ENCODE peak calls at places on chromosome 9, in nine cellular contexts. S is DMS153, Z is mesendoderm, C is NCI-H2029, B is PC-9, N is retinal pigment epithelial cell, O is OCI-M1, X is H54, V is hypothalamus. F is an unnamed sample.
A peak's percentile ranks its signal among the peaks of the same experiment; 100 is the strongest.

GRCh38 chr9:13221741-13222140 is 57.8 kb downstream of the MPDZ start:
- DNase-seq in N (no peak), S (no peak), O (no peak), V (no peak), C (no peak), B (no peak), X (no peak), Z (peak; percentile 21), F (no peak)

GRCh38 chr9:14987858-14988257 is 77.6 kb upstream of the FREM1 start:
- DNase-seq in B (no peak), V (no peak), C (no peak), Z (no peak), N (no peak), O (no peak), X (no peak), S (no peak), F (no peak)

GRCh38 chr9:127057970-127058644 is 64.3 kb downstream of the ANGPTL2 start:
- DNase-seq in X (no peak), V (peak; percentile 41), O (no peak), B (no peak), N (peak; percentile 98), S (no peak), Z (no peak), C (no peak), F (no peak)

GRCh38 chr9:40928803-40929487 is 199.5 kb downstream of the FOXD4L6 start:
- DNase-seq in Z (no peak), N (no peak), S (no peak), C (no peak), V (no peak), B (no peak), O (no peak), X (no peak), F (no peak)

GRCh38 chr9:109856785-109857184 is 76.8 kb downstream of the PALM2AKAP2 start:
- DNase-seq in B (no peak), C (no peak), O (no peak), V (peak; percentile 79), N (no peak), X (no peak), Z (peak; percentile 59), S (no peak), F (no peak)

GRCh38 chr9:89564257-89564878 is 40.4 kb upstream of the GADD45G start:
- DNase-seq in V (peak; percentile 10), X (no peak), Z (peak; percentile 88), N (no peak), C (peak; percentile 15), S (peak; percentile 91), B (no peak), O (peak; percentile 84), F (no peak)

GRCh38 chr9:26158631-26159150 is 480.4 kb upstream of the TUSC1 start:
- DNase-seq in N (no peak), S (no peak), B (no peak), V (no peak), Z (no peak), C (no peak), X (no peak), O (peak; percentile 72), F (no peak)

GRCh38 chr9:2181794-2182193 is 166.6 kb downstream of the SMARCA2 start:
- DNase-seq in O (peak; percentile 1), Z (peak; percentile 87), S (no peak), C (no peak), V (peak; percentile 2), N (no peak), B (no peak), X (peak; percentile 16), F (no peak)

GRCh38 chr9:69798737-69799136 is 21.9 kb upstream of the CFAP95 start:
- DNase-seq in X (no peak), Z (no peak), O (no peak), B (no peak), V (no peak), S (peak; percentile 44), C (peak; percentile 27), N (no peak), F (no peak)

GRCh38 chr9:118331622-118332045 is 627.4 kb downstream of the TLR4 start:
- DNase-seq in Z (no peak), V (no peak), X (peak; percentile 56), O (no peak), N (peak; percentile 47), S (no peak), C (no peak), B (peak; percentile 74), F (peak; percentile 47)

GRCh38 chr9:16026886-16027285 is 474.0 kb downstream of the CCDC171 start:
- DNase-seq in V (no peak), Z (no peak), X (no peak), S (no peak), N (no peak), B (no peak), C (no peak), O (no peak), F (no peak)

GRCh38 chr9:20683351-20684034 is 566 bp upstream of the FOCAD start:
- DNase-seq in N (no peak), V (no peak), S (no peak), B (no peak), Z (peak; percentile 63), X (peak; percentile 11), O (peak; percentile 71), C (no peak), F (peak; percentile 19)

GRCh38 chr9:99001892-99002291 is 58.2 kb downstream of the COL15A1 start:
- DNase-seq in X (no peak), Z (no peak), O (no peak), V (no peak), C (no peak), S (no peak), B (no peak), N (no peak), F (no peak)

GRCh38 chr9:16265671-16266070 is 604.8 kb downstream of the BNC2 start:
- DNase-seq in S (no peak), Z (no peak), C (no peak), N (no peak), B (no peak), V (no peak), O (no peak), X (no peak), F (no peak)

GRCh38 chr9:117189121-117189520 is 225.7 kb downstream of the ASTN2 start:
- DNase-seq in X (no peak), C (no peak), Z (no peak), B (no peak), S (no peak), O (no peak), N (no peak), V (no peak), F (no peak)

GRCh38 chr9:89430995-89431394 is 66.9 kb downstream of the SEMA4D start:
- DNase-seq in N (no peak), Z (no peak), O (no peak), B (peak; percentile 37), X (peak; percentile 72), S (no peak), V (no peak), C (no peak), F (no peak)

GRCh38 chr9:21381752-21382339 is 3.4 kb downstream of the IFNA2 start:
- DNase-seq in S (peak; percentile 65), V (no peak), O (peak; percentile 83), C (no peak), X (no peak), B (no peak), N (no peak), Z (peak; percentile 48), F (no peak)

GRCh38 chr9:110578896-110579752 is at the start of gene SVEP1:
- DNase-seq in O (no peak), V (peak; percentile 27), C (no peak), N (no peak), X (no peak), S (no peak), B (no peak), Z (peak; percentile 70), F (no peak)

GRCh38 chr9:111897831-111898144 is 1.2 kb downstream of the UGCG start:
- DNase-seq in S (no peak), C (no peak), Z (no peak), O (peak; percentile 73), N (no peak), B (no peak), V (no peak), X (no peak), F (no peak)

GRCh38 chr9:137943655-137944054 is 66.1 kb downstream of the CACNA1B start:
- DNase-seq in O (no peak), N (no peak), S (no peak), X (no peak), B (no peak), V (no peak), C (no peak), Z (no peak), F (no peak)

GRCh38 chr9:28365020-28365640 is 791.8 kb upstream of the C9orf72 start:
- DNase-seq in Z (peak; percentile 80), O (peak; percentile 3), S (no peak), C (no peak), N (peak; percentile 4), V (peak; percentile 2), B (no peak), X (no peak), F (no peak)

GRCh38 chr9:124251188-124251587 is 6.6 kb upstream of the NEK6 start:
- DNase-seq in B (no peak), C (no peak), X (no peak), S (no peak), O (no peak), Z (no peak), V (no peak), N (no peak), F (no peak)

GRCh38 chr9:34001951-34002350 is 46.7 kb downstream of the UBAP2 start:
- DNase-seq in B (no peak), V (no peak), N (no peak), X (no peak), C (no peak), S (no peak), O (no peak), Z (no peak), F (no peak)

GRCh38 chr9:94693485-94694191 is 32.9 kb upstream of the AOPEP start:
- DNase-seq in O (no peak), N (no peak), Z (no peak), S (no peak), X (no peak), C (no peak), B (no peak), V (no peak), F (no peak)

F was measured in HS-27A.